ENCODE peak calls at places on chromosomes 1 and 21, in four cellular contexts. P is IMR-90, B is lower leg skin, D is AG04450. F is an unnamed sample.

GRCh38 chr1:52637946-52638345 is 5.0 kb downstream of the SHISAL2A start:
- DNase-seq in P (no peak), D (no peak), B (no peak), F (no peak)

GRCh38 chr1:8976896-8977295 is 31.2 kb downstream of the CA6 start:
- DNase-seq in P (no peak), B (no peak), D (no peak), F (no peak)

GRCh38 chr21:43658769-43659135 is 536 bp downstream of the HSF2BP start:
- DNase-seq in B (no peak), P (no peak), D (no peak), F (no peak)

GRCh38 chr1:60915441-60915840 is 166.9 kb upstream of the NFIA start:
- DNase-seq in D (no peak), P (no peak), B (no peak), F (no peak)

GRCh38 chr1:219812086-219812485 is 116.3 kb downstream of the SLC30A10 start:
- DNase-seq in P (no peak), D (no peak), B (no peak), F (no peak)

GRCh38 chr1:33314371-33314893 is 6.5 kb downstream of the A3GALT2 start:
- DNase-seq in D (no peak), B (no peak), P (no peak), F (no peak)

GRCh38 chr1:230143534-230143933 is 76.5 kb downstream of the GALNT2 start:
- DNase-seq in D (no peak), B (no peak), P (no peak), F (no peak)

GRCh38 chr1:41418868-41419583 is 57.8 kb downstream of the FOXO6 start:
- DNase-seq in P (peak), B (peak), D (peak), F (peak)

GRCh38 chr1:244665771-244666217 is 12.9 kb downstream of the DESI2 start:
- DNase-seq in P (peak), B (no peak), D (no peak), F (no peak)

GRCh38 chr1:240946926-240947325 is 335.0 kb upstream of the GREM2 start:
- DNase-seq in B (no peak), D (peak), P (peak), F (no peak)

GRCh38 chr1:22105611-22106207 is 37.2 kb downstream of the WNT4 start:
- DNase-seq in B (no peak), D (peak), P (peak), F (no peak)

GRCh38 chr1:1631793-1632420 is at the start of gene MMP23B:
- DNase-seq in P (no peak), B (no peak), D (no peak), F (no peak)

GRCh38 chr1:167439301-167439988 is 78.9 kb downstream of the CD247 start:
- DNase-seq in P (peak), D (no peak), B (peak), F (no peak)

GRCh38 chr21:44428281-44428942 is 26.9 kb upstream of the LRRC3 start:
- DNase-seq in P (no peak), B (no peak), D (no peak), F (no peak)

GRCh38 chr21:43731891-43732711 is 13.2 kb downstream of the PDXK start:
- DNase-seq in B (no peak), D (no peak), P (no peak), F (no peak)

GRCh38 chr1:216521477-216521876 is 98.2 kb upstream of the USH2A start:
- DNase-seq in D (no peak), B (no peak), P (no peak), F (no peak)

GRCh38 chr1:152228831-152229230 is 4.8 kb upstream of the HRNR start:
- DNase-seq in B (no peak), P (no peak), D (no peak), F (no peak)

GRCh38 chr1:44338136-44338535 is 16.9 kb downstream of the ERI3 start:
- DNase-seq in D (no peak), B (no peak), P (no peak), F (no peak)

GRCh38 chr1:2377751-2378440 is 13.5 kb downstream of the MORN1 start:
- DNase-seq in D (no peak), B (no peak), P (no peak), F (no peak)

GRCh38 chr1:204945565-204945977 is 74.9 kb downstream of the NFASC start:
- DNase-seq in P (no peak), D (no peak), B (no peak), F (no peak)

GRCh38 chr1:205687242-205687641 is 6.9 kb upstream of the SLC45A3 start:
- DNase-seq in D (no peak), P (no peak), B (no peak), F (no peak)

GRCh38 chr1:179817789-179818188 is 59.8 kb downstream of the TOR1AIP2 start:
- DNase-seq in B (no peak), D (no peak), P (peak), F (no peak)

GRCh38 chr1:7953850-7954609 is 7.5 kb upstream of the PARK7 start:
- DNase-seq in P (peak), B (peak), D (peak), F (peak)

GRCh38 chr1:57411262-57411661 is 12.6 kb downstream of the DAB1 start:
- DNase-seq in D (no peak), B (no peak), P (peak), F (no peak)

GRCh38 chr1:218546314-218546713 is 201.2 kb downstream of the TGFB2 start:
- DNase-seq in B (no peak), D (no peak), P (peak), F (no peak)

GRCh38 chr1:225554216-225554812 is 98.6 kb downstream of the ENAH start:
- DNase-seq in D (no peak), P (peak), B (no peak), F (no peak)

GRCh38 chr1:32363713-32364112 is 1.4 kb downstream of the TSSK3 start:
- DNase-seq in P (no peak), B (no peak), D (no peak), F (no peak)

GRCh38 chr1:25615563-25616079 is 970 bp upstream of the MAN1C1 start:
- DNase-seq in D (no peak), B (no peak), P (no peak), F (no peak)

GRCh38 chr1:175900171-175900570 is 156.8 kb upstream of the TNR start:
- DNase-seq in D (no peak), P (peak), B (no peak), F (no peak)

GRCh38 chr1:5909576-5910275 is 82.5 kb downstream of the NPHP4 start:
- DNase-seq in P (no peak), B (no peak), D (no peak), F (no peak)

GRCh38 chr1:33086384-33086850 is 5.5 kb downstream of the AZIN2 start:
- DNase-seq in B (peak), P (peak), D (peak), F (no peak)

GRCh38 chr1:92366045-92366405 is 67.2 kb downstream of the RPAP2 start:
- DNase-seq in D (no peak), P (no peak), B (no peak), F (no peak)

GRCh38 chr1:11645270-11645669 is 9.0 kb downstream of the FBXO2 start:
- DNase-seq in B (no peak), P (no peak), D (no peak), F (no peak)

GRCh38 chr1:56655991-56656613 is 11.0 kb downstream of the PRKAA2 start:
- DNase-seq in B (no peak), P (no peak), D (no peak), F (no peak)

GRCh38 chr1:214583113-214583512 is 19.9 kb upstream of the CENPF start:
- DNase-seq in P (no peak), D (no peak), B (no peak), F (no peak)

GRCh38 chr1:214583824-214584554 is 19.0 kb upstream of the CENPF start:
- DNase-seq in P (no peak), D (no peak), B (no peak), F (no peak)

GRCh38 chr1:214586621-214587020 is 16.4 kb upstream of the CENPF start:
- DNase-seq in B (no peak), D (no peak), P (no peak), F (no peak)

GRCh38 chr1:214587165-214587564 is 15.8 kb upstream of the CENPF start:
- DNase-seq in D (no peak), B (no peak), P (no peak), F (no peak)

GRCh38 chr1:214584805-214585766 is 17.9 kb upstream of the CENPF start:
- DNase-seq in P (peak), B (no peak), D (peak), F (no peak)
- TF ChIP-seq CTCF in P (peak), B (no peak), D (peak), F (peak)

GRCh38 chr1:65063025-65063424 is 85.0 kb upstream of the AK4 start:
- DNase-seq in D (no peak), P (no peak), B (no peak), F (no peak)
- TF ChIP-seq CTCF in D (no peak), P (no peak), B (no peak), F (no peak)

GRCh38 chr21:31566611-31567010 is 92.9 kb upstream of the SOD1 start:
- DNase-seq in B (no peak), D (no peak), P (no peak), F (no peak)
- TF ChIP-seq CTCF in B (no peak), D (no peak), P (no peak), F (no peak)

GRCh38 chr21:39687069-39687468 is 57.9 kb upstream of the IGSF5 start:
- DNase-seq in D (no peak), P (no peak), B (no peak), F (no peak)
- TF ChIP-seq CTCF in D (no peak), P (no peak), B (no peak), F (no peak)